ENCODE peak calls at places on chromosomes 11 and 22, in four cellular contexts. One of them, this sample, is unnamed.

GRCh38 chr22:20905415-20906386 is 11.5 kb upstream of the CRKL start:
- DNase-seq in HL-60: no peak
- DNase-seq in GM12878: no peak
- DNase-seq in K562: no peak
- DNase-seq in this sample: no peak

GRCh38 chr11:129699711-129700304 is 115.8 kb upstream of the TMEM45B start:
- DNase-seq in HL-60: no peak
- DNase-seq in GM12878: no peak
- DNase-seq in K562: no peak
- DNase-seq in this sample: no peak

GRCh38 chr22:35987487-35987886 is 41.1 kb downstream of the RBFOX2 start:
- DNase-seq in HL-60: no peak
- DNase-seq in GM12878: no peak
- DNase-seq in K562: no peak
- DNase-seq in this sample: no peak

GRCh38 chr11:67275606-67276409 is 9.5 kb downstream of the GRK2 start:
- DNase-seq in HL-60: no peak
- DNase-seq in GM12878: no peak
- DNase-seq in K562: no peak
- DNase-seq in this sample: no peak

GRCh38 chr11:111982019-111982464 is 43.2 kb upstream of the DLAT start:
- DNase-seq in HL-60: no peak
- DNase-seq in GM12878: peak; percentile 5
- DNase-seq in K562: peak; percentile 84
- DNase-seq in this sample: peak; percentile 51

GRCh38 chr11:106943089-106943488 is 75.2 kb downstream of the GUCY1A2 start:
- DNase-seq in HL-60: no peak
- DNase-seq in GM12878: no peak
- DNase-seq in K562: no peak
- DNase-seq in this sample: no peak

GRCh38 chr11:77126861-77127673 is 979 bp upstream of the MYO7A start:
- DNase-seq in HL-60: peak; percentile 25
- DNase-seq in GM12878: no peak
- DNase-seq in K562: peak; percentile 59
- DNase-seq in this sample: peak; percentile 79

GRCh38 chr22:46029574-46030200 is 52.7 kb upstream of the WNT7B start:
- DNase-seq in HL-60: no peak
- DNase-seq in GM12878: no peak
- DNase-seq in K562: no peak
- DNase-seq in this sample: no peak

GRCh38 chr22:35170716-35171697 is 86.3 kb upstream of the HMGXB4 start:
- DNase-seq in HL-60: no peak
- DNase-seq in GM12878: no peak
- DNase-seq in K562: peak; percentile 45
- DNase-seq in this sample: no peak

GRCh38 chr11:109112748-109113378 is 309.1 kb upstream of the C11orf87 start:
- DNase-seq in HL-60: no peak
- DNase-seq in GM12878: no peak
- DNase-seq in K562: no peak
- DNase-seq in this sample: no peak

GRCh38 chr11:61968758-61969390 is 1.4 kb upstream of the FTH1 start:
- DNase-seq in HL-60: no peak
- DNase-seq in GM12878: no peak
- DNase-seq in K562: no peak
- DNase-seq in this sample: no peak

GRCh38 chr11:65034423-65034822 is 6.6 kb upstream of the SAC3D1 start:
- DNase-seq in HL-60: no peak
- DNase-seq in GM12878: no peak
- DNase-seq in K562: no peak
- DNase-seq in this sample: no peak

GRCh38 chr22:43182726-43183125 is 4.2 kb downstream of the TTLL12 start:
- DNase-seq in HL-60: no peak
- DNase-seq in GM12878: no peak
- DNase-seq in K562: no peak
- DNase-seq in this sample: no peak

GRCh38 chr11:75286826-75287465 is 46.4 kb downstream of the TPBGL start:
- DNase-seq in HL-60: no peak
- DNase-seq in GM12878: no peak
- DNase-seq in K562: no peak
- DNase-seq in this sample: no peak

GRCh38 chr22:29129644-29130201 is 56.9 kb downstream of the KREMEN1 start:
- DNase-seq in HL-60: no peak
- DNase-seq in GM12878: no peak
- DNase-seq in K562: no peak
- DNase-seq in this sample: no peak

GRCh38 chr11:57484141-57484710 is 23.9 kb downstream of the RTN4RL2 start:
- DNase-seq in HL-60: peak; percentile 79
- DNase-seq in GM12878: no peak
- DNase-seq in K562: no peak
- DNase-seq in this sample: no peak

DNA sequence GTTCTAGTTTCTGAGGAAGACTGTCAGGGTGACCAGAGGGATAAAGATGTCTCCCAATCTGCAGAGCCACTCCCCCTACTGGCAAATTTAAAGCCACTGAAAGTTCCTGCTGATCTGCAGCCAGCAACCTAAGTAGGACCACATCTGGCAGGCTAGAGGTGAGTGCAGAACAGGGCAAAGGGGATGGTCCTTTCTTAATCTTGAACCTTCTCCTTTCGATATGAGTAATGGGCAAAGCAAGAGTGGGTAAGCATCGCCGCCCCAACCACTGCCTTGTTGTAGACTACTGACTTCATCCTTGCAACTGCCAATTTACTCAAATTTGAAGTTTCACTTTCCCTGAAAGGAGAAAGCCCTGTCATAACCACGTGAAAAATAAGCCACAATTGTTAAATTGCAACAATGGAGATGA is 30.7 kb downstream of the SCUBE2 start:
- DNase-seq in HL-60: peak; percentile 76
- DNase-seq in GM12878: peak; percentile 97
- DNase-seq in K562: peak; percentile 47
- DNase-seq in this sample: peak; percentile 56
- TF ChIP-seq SPI1 in HL-60: no peak
- TF ChIP-seq SPI1 in GM12878: no peak
- TF ChIP-seq SPI1 in K562: no peak
- TF ChIP-seq SPI1 in this sample: peak; percentile 7

GRCh38 chr11:68646832-68647231 is 37.5 kb upstream of the GAL start:
- DNase-seq in HL-60: no peak
- DNase-seq in GM12878: no peak
- DNase-seq in K562: no peak
- DNase-seq in this sample: no peak

GRCh38 chr11:68641880-68642279 is 42.5 kb upstream of the GAL start:
- DNase-seq in HL-60: no peak
- DNase-seq in GM12878: no peak
- DNase-seq in K562: no peak
- DNase-seq in this sample: no peak

DNA sequence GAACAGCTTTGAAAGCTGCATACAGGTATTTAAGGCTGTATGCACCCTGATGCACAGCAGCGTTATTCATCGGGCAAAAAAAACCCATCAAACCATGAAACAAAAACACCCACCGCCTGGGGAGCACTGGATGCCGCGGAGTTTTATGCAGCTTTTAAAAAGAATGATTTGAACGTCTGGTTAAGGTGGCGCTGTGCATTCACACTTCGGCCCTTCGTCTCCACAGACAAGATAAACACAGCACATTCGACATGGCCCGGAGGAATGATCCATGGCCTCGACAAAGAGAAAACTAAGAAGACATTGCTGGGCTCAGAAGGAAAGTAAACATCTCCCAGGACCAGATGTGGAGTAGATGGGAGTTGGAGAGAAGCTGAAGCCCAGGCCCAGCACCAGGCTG is 40.8 kb upstream of the GAL start:
- DNase-seq in HL-60: no peak
- DNase-seq in GM12878: no peak
- DNase-seq in K562: peak; percentile 44
- DNase-seq in this sample: no peak
- TF ChIP-seq SPI1 in HL-60: no peak
- TF ChIP-seq SPI1 in GM12878: no peak
- TF ChIP-seq SPI1 in K562: no peak
- TF ChIP-seq SPI1 in this sample: no peak

GRCh38 chr11:18748766-18749375 is 22.9 kb upstream of the IGSF22 start:
- DNase-seq in HL-60: no peak
- DNase-seq in GM12878: no peak
- DNase-seq in K562: no peak
- DNase-seq in this sample: no peak

GRCh38 chr11:18752502-18752901 is 26.5 kb upstream of the IGSF22 start:
- DNase-seq in HL-60: no peak
- DNase-seq in GM12878: no peak
- DNase-seq in K562: no peak
- DNase-seq in this sample: no peak

GRCh38 chr11:18750944-18751343 is 25.0 kb upstream of the IGSF22 start:
- DNase-seq in HL-60: no peak
- DNase-seq in GM12878: no peak
- DNase-seq in K562: no peak
- DNase-seq in this sample: no peak

GRCh38 chr11:18754308-18754707 is 28.3 kb upstream of the IGSF22 start:
- DNase-seq in HL-60: no peak
- DNase-seq in GM12878: no peak
- DNase-seq in K562: no peak
- DNase-seq in this sample: no peak

DNA sequence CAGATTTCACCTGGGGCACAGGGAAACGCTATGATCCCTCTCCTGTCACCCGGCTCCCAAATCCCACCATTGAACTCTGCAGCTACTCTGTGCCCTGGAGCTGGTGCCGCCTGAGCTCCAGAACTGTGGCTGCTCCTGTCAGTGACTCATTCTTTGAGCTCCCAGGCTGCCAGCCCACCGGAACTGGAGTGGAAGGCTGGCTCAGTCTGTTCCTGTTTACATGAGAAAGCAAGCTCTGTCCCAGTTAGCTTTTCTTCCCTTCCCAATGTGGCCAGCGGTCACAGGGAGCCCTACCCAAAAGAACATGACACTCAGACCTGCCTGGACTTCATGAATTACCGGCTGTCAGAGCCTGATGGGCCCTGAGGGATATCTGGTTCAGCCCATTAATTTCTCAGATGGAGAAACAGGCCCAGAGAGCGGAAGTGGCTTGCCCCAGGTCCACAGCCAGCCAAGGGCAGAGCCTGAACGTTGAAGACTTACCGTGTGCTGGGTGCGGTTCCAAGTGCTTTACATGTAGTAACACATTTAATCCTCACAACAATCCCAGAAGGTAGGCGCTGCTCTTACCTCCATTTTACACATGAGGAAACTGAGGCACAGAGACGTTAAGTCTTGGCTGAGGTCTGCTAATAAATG is 23.8 kb upstream of the IGSF22 start:
- DNase-seq in HL-60: no peak
- DNase-seq in GM12878: no peak
- DNase-seq in K562: no peak
- DNase-seq in this sample: no peak
- TF ChIP-seq SPI1 in HL-60: no peak
- TF ChIP-seq SPI1 in GM12878: no peak
- TF ChIP-seq SPI1 in K562: no peak
- TF ChIP-seq SPI1 in this sample: no peak

GRCh38 chr22:50191041-50191740 is 5.5 kb downstream of the TRABD start:
- DNase-seq in HL-60: peak; percentile 86
- DNase-seq in GM12878: peak; percentile 85
- DNase-seq in K562: no peak
- DNase-seq in this sample: no peak
- TF ChIP-seq SPI1 in HL-60: peak; percentile 30
- TF ChIP-seq SPI1 in GM12878: peak; percentile 38
- TF ChIP-seq SPI1 in K562: no peak
- TF ChIP-seq SPI1 in this sample: peak; percentile 47

GRCh38 chr11:2804701-2805387 is 80.7 kb downstream of the CDKN1C start:
- DNase-seq in HL-60: no peak
- DNase-seq in GM12878: no peak
- DNase-seq in K562: no peak
- DNase-seq in this sample: no peak
- TF ChIP-seq SPI1 in HL-60: no peak
- TF ChIP-seq SPI1 in GM12878: no peak
- TF ChIP-seq SPI1 in K562: no peak
- TF ChIP-seq SPI1 in this sample: no peak

GRCh38 chr11:119693253-119693815 is 35.7 kb downstream of the NECTIN1 start:
- DNase-seq in HL-60: no peak
- DNase-seq in GM12878: no peak
- DNase-seq in K562: no peak
- DNase-seq in this sample: no peak
- TF ChIP-seq SPI1 in HL-60: no peak
- TF ChIP-seq SPI1 in GM12878: no peak
- TF ChIP-seq SPI1 in K562: no peak
- TF ChIP-seq SPI1 in this sample: no peak

DNA sequence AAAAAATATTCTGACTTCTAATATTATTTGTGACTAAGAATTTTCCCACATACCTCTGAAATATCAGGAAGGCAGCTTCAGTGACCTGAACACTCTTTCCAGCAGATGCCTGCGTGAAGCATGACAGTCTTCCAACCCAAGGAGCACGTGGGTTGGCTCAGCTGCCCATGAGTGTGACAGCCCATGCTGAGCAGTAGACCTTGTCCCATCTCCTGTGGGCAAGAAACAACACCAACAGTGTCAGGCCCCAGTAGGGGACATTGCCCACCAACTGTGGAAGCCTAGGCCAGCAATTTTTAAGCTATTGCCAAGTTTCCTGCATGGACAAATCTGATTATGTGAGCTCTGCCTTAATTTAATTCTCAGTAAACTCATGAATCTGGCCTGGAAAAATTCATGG is 66.4 kb upstream of the OLFML1 start:
- DNase-seq in HL-60: no peak
- DNase-seq in GM12878: no peak
- DNase-seq in K562: no peak
- DNase-seq in this sample: no peak
- TF ChIP-seq SPI1 in HL-60: no peak
- TF ChIP-seq SPI1 in GM12878: no peak
- TF ChIP-seq SPI1 in K562: no peak
- TF ChIP-seq SPI1 in this sample: no peak

DNA sequence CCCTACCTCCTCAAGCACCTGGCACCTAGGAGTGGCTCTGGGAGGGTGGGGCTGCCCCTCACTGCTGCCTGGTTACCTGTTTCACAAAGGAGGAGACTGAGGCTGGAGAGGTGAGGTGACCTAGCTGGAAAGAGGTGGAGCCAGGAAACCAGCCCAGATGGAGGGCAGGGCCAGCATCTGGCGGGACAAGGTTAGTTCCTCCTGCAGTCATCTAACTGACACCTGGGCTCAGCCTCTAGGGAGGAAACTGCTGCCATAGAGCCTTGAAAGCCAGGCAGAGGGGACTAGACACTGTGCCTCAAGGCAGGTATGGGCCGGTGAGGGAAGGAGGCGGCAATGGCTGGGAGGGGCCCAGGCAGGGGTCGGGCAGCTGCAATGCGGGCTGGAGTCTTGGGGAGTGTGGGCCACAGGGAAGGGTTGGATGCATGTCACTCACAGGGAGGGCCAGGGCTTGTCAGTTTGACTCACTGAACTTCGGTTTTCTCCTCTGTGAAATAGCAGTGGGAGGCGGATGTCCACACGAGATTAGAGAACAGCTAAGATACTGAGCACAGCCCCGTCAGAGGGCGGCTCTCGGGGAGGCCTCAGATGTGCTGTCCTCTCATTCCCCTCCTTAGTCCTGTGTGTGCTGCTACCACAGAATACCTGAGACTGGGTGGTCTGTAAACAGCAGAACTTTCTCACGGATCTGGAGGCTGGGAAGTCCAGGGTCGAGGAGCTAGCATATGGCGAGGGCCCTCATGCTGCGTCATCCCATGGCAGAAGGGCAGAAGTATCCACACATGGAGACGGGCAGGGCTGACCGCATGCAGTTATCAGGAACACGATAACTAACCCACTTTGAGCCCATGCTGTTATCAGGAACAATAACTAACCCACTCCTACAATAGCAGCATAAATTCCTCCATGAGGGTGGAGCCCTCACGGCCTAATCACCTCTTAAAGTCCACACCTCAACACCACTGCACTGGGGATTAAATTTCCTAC is 16.1 kb downstream of the MGAT3 start:
- DNase-seq in HL-60: no peak
- DNase-seq in GM12878: no peak
- DNase-seq in K562: peak; percentile 93
- DNase-seq in this sample: no peak
- TF ChIP-seq SPI1 in HL-60: no peak
- TF ChIP-seq SPI1 in GM12878: no peak
- TF ChIP-seq SPI1 in K562: no peak
- TF ChIP-seq SPI1 in this sample: no peak